ENCODE peak calls at places on chromosome 10, in seven cellular contexts. One of them, this sample, is unnamed.

GRCh38 chr10:84265378-84265777 is 20.5 kb downstream of the RGR start:
- DNase-seq in cardiac muscle cell: no peak
- DNase-seq in heart left ventricle: no peak
- DNase-seq in cardiac fibroblast: no peak
- DNase-seq in Calu3: no peak
- DNase-seq in GM23338: no peak
- DNase-seq in pancreas: no peak
- DNase-seq in this sample: no peak

GRCh38 chr10:24622781-24623301 is 100.8 kb downstream of the ARHGAP21 start:
- DNase-seq in cardiac muscle cell: no peak
- DNase-seq in heart left ventricle: no peak
- DNase-seq in cardiac fibroblast: peak
- DNase-seq in Calu3: no peak
- DNase-seq in GM23338: no peak
- DNase-seq in pancreas: no peak
- DNase-seq in this sample: no peak

GRCh38 chr10:6928531-6929080 is 348.5 kb upstream of the PRKCQ start:
- DNase-seq in cardiac muscle cell: no peak
- DNase-seq in heart left ventricle: no peak
- DNase-seq in cardiac fibroblast: no peak
- DNase-seq in Calu3: no peak
- DNase-seq in GM23338: peak
- DNase-seq in pancreas: no peak
- DNase-seq in this sample: no peak

GRCh38 chr10:29804025-29804852 is 169.5 kb upstream of the SVIL start:
- DNase-seq in cardiac muscle cell: no peak
- DNase-seq in heart left ventricle: no peak
- DNase-seq in cardiac fibroblast: peak
- DNase-seq in Calu3: peak
- DNase-seq in GM23338: no peak
- DNase-seq in pancreas: no peak
- DNase-seq in this sample: no peak

GRCh38 chr10:122034149-122034756 is 45.3 kb downstream of the TACC2 start:
- DNase-seq in cardiac muscle cell: no peak
- DNase-seq in heart left ventricle: no peak
- DNase-seq in cardiac fibroblast: no peak
- DNase-seq in Calu3: no peak
- DNase-seq in GM23338: no peak
- DNase-seq in pancreas: no peak
- DNase-seq in this sample: no peak

GRCh38 chr10:11810313-11810766 is 12.8 kb upstream of the PROSER2 start:
- DNase-seq in cardiac muscle cell: no peak
- DNase-seq in heart left ventricle: no peak
- DNase-seq in cardiac fibroblast: peak
- DNase-seq in Calu3: peak
- DNase-seq in GM23338: no peak
- DNase-seq in pancreas: no peak
- DNase-seq in this sample: no peak

GRCh38 chr10:47372726-47373125 is 11.4 kb downstream of the ZNF488 start:
- DNase-seq in cardiac muscle cell: no peak
- DNase-seq in heart left ventricle: no peak
- DNase-seq in cardiac fibroblast: no peak
- DNase-seq in Calu3: no peak
- DNase-seq in GM23338: no peak
- DNase-seq in pancreas: peak
- DNase-seq in this sample: peak

GRCh38 chr10:44293842-44294241 is 91.1 kb downstream of the CXCL12 start:
- DNase-seq in cardiac muscle cell: no peak
- DNase-seq in heart left ventricle: no peak
- DNase-seq in cardiac fibroblast: peak
- DNase-seq in Calu3: no peak
- DNase-seq in GM23338: no peak
- DNase-seq in pancreas: no peak
- DNase-seq in this sample: no peak

GRCh38 chr10:110409926-110410325 is 87.8 kb upstream of the DUSP5 start:
- DNase-seq in cardiac muscle cell: no peak
- DNase-seq in heart left ventricle: no peak
- DNase-seq in cardiac fibroblast: no peak
- DNase-seq in Calu3: no peak
- DNase-seq in GM23338: no peak
- DNase-seq in pancreas: no peak
- DNase-seq in this sample: no peak

GRCh38 chr10:14371616-14372015 is 40.9 kb upstream of the FRMD4A start:
- DNase-seq in cardiac muscle cell: no peak
- DNase-seq in heart left ventricle: no peak
- DNase-seq in cardiac fibroblast: no peak
- DNase-seq in Calu3: no peak
- DNase-seq in GM23338: no peak
- DNase-seq in pancreas: no peak
- DNase-seq in this sample: no peak

GRCh38 chr10:14369881-14370280 is 39.2 kb upstream of the FRMD4A start:
- DNase-seq in cardiac muscle cell: no peak
- DNase-seq in heart left ventricle: no peak
- DNase-seq in cardiac fibroblast: no peak
- DNase-seq in Calu3: no peak
- DNase-seq in GM23338: no peak
- DNase-seq in pancreas: no peak
- DNase-seq in this sample: no peak

GRCh38 chr10:14377591-14377990 is 46.9 kb upstream of the FRMD4A start:
- DNase-seq in cardiac muscle cell: no peak
- DNase-seq in heart left ventricle: no peak
- DNase-seq in cardiac fibroblast: no peak
- DNase-seq in Calu3: no peak
- DNase-seq in GM23338: no peak
- DNase-seq in pancreas: no peak
- DNase-seq in this sample: no peak

GRCh38 chr10:14374745-14375445 is 44.2 kb upstream of the FRMD4A start:
- DNase-seq in cardiac muscle cell: no peak
- DNase-seq in heart left ventricle: no peak
- DNase-seq in cardiac fibroblast: peak
- DNase-seq in Calu3: no peak
- DNase-seq in GM23338: no peak
- DNase-seq in pancreas: no peak
- DNase-seq in this sample: no peak

GRCh38 chr10:14372616-14373015 is 41.9 kb upstream of the FRMD4A start:
- DNase-seq in cardiac muscle cell: no peak
- DNase-seq in heart left ventricle: no peak
- DNase-seq in cardiac fibroblast: no peak
- DNase-seq in Calu3: no peak
- DNase-seq in GM23338: no peak
- DNase-seq in pancreas: no peak
- DNase-seq in this sample: no peak
- TF ChIP-seq CTCF in cardiac muscle cell: no peak
- TF ChIP-seq CTCF in heart left ventricle: no peak
- TF ChIP-seq CTCF in cardiac fibroblast: no peak
- TF ChIP-seq CTCF in Calu3: no peak
- TF ChIP-seq CTCF in GM23338: no peak
- TF ChIP-seq CTCF in pancreas: no peak
- TF ChIP-seq CTCF in this sample: no peak

GRCh38 chr10:8079126-8079525 is 24.6 kb downstream of the GATA3 start:
- DNase-seq in cardiac muscle cell: no peak
- DNase-seq in heart left ventricle: no peak
- DNase-seq in cardiac fibroblast: no peak
- DNase-seq in Calu3: no peak
- DNase-seq in GM23338: no peak
- DNase-seq in pancreas: no peak
- DNase-seq in this sample: no peak
- TF ChIP-seq CTCF in cardiac muscle cell: no peak
- TF ChIP-seq CTCF in heart left ventricle: no peak
- TF ChIP-seq CTCF in cardiac fibroblast: no peak
- TF ChIP-seq CTCF in Calu3: no peak
- TF ChIP-seq CTCF in GM23338: no peak
- TF ChIP-seq CTCF in pancreas: no peak
- TF ChIP-seq CTCF in this sample: no peak

GRCh38 chr10:63767512-63767911 is 246.3 kb downstream of the REEP3 start:
- DNase-seq in cardiac muscle cell: no peak
- DNase-seq in heart left ventricle: no peak
- DNase-seq in cardiac fibroblast: peak
- DNase-seq in Calu3: no peak
- DNase-seq in GM23338: peak
- DNase-seq in pancreas: no peak
- DNase-seq in this sample: no peak
- TF ChIP-seq CTCF in cardiac muscle cell: peak
- TF ChIP-seq CTCF in heart left ventricle: peak
- TF ChIP-seq CTCF in cardiac fibroblast: peak
- TF ChIP-seq CTCF in Calu3: peak
- TF ChIP-seq CTCF in GM23338: peak
- TF ChIP-seq CTCF in pancreas: no peak
- TF ChIP-seq CTCF in this sample: peak

DNA sequence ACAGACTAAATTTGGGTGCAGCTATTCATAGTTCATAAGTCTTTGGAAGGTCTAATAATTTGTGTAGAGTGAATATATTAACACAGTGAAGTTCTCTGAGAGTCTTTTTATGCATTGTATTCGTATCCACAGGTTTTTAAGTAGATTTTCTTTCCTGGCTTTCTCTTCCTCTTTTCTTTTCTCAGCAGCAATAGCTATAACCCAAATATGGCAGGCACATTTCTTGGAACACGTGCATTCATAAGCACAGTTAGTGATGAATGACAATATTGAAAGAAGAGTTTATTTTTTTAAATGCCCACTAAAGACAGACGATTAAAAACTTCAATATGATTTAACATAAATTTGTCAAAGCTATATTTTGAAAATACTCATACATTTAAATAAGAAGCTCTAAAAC is 220.5 kb upstream of the MBL2 start:
- DNase-seq in cardiac muscle cell: no peak
- DNase-seq in heart left ventricle: no peak
- DNase-seq in cardiac fibroblast: no peak
- DNase-seq in Calu3: no peak
- DNase-seq in GM23338: no peak
- DNase-seq in pancreas: no peak
- DNase-seq in this sample: no peak
- TF ChIP-seq CTCF in cardiac muscle cell: no peak
- TF ChIP-seq CTCF in heart left ventricle: no peak
- TF ChIP-seq CTCF in cardiac fibroblast: no peak
- TF ChIP-seq CTCF in Calu3: no peak
- TF ChIP-seq CTCF in GM23338: no peak
- TF ChIP-seq CTCF in pancreas: no peak
- TF ChIP-seq CTCF in this sample: no peak

GRCh38 chr10:421170-421569 is 268.3 kb downstream of the DIP2C start:
- DNase-seq in cardiac muscle cell: no peak
- DNase-seq in heart left ventricle: no peak
- DNase-seq in cardiac fibroblast: no peak
- DNase-seq in Calu3: no peak
- DNase-seq in GM23338: no peak
- DNase-seq in pancreas: no peak
- DNase-seq in this sample: no peak
- TF ChIP-seq CTCF in cardiac muscle cell: no peak
- TF ChIP-seq CTCF in heart left ventricle: no peak
- TF ChIP-seq CTCF in cardiac fibroblast: no peak
- TF ChIP-seq CTCF in Calu3: no peak
- TF ChIP-seq CTCF in GM23338: no peak
- TF ChIP-seq CTCF in pancreas: no peak
- TF ChIP-seq CTCF in this sample: no peak

GRCh38 chr10:125001313-125002043 is 59.6 kb downstream of the ZRANB1 start:
- DNase-seq in cardiac muscle cell: no peak
- DNase-seq in heart left ventricle: peak
- DNase-seq in cardiac fibroblast: no peak
- DNase-seq in Calu3: no peak
- DNase-seq in GM23338: no peak
- DNase-seq in pancreas: peak
- DNase-seq in this sample: peak
- TF ChIP-seq CTCF in cardiac muscle cell: no peak
- TF ChIP-seq CTCF in heart left ventricle: no peak
- TF ChIP-seq CTCF in cardiac fibroblast: no peak
- TF ChIP-seq CTCF in Calu3: no peak
- TF ChIP-seq CTCF in GM23338: no peak
- TF ChIP-seq CTCF in pancreas: no peak
- TF ChIP-seq CTCF in this sample: peak

GRCh38 chr10:128633864-128634541 is 507.8 kb upstream of the MKI67 start:
- DNase-seq in cardiac muscle cell: peak
- DNase-seq in heart left ventricle: no peak
- DNase-seq in cardiac fibroblast: peak
- DNase-seq in Calu3: no peak
- DNase-seq in GM23338: peak
- DNase-seq in pancreas: no peak
- DNase-seq in this sample: no peak
- TF ChIP-seq CTCF in cardiac muscle cell: peak
- TF ChIP-seq CTCF in heart left ventricle: no peak
- TF ChIP-seq CTCF in cardiac fibroblast: no peak
- TF ChIP-seq CTCF in Calu3: no peak
- TF ChIP-seq CTCF in GM23338: peak
- TF ChIP-seq CTCF in pancreas: no peak
- TF ChIP-seq CTCF in this sample: no peak

GRCh38 chr10:17380888-17381287 is 73.5 kb downstream of the ST8SIA6 start:
- DNase-seq in cardiac muscle cell: no peak
- DNase-seq in heart left ventricle: no peak
- DNase-seq in cardiac fibroblast: peak
- DNase-seq in Calu3: no peak
- DNase-seq in GM23338: no peak
- DNase-seq in pancreas: no peak
- DNase-seq in this sample: no peak

GRCh38 chr10:17380016-17380415 is 74.4 kb downstream of the ST8SIA6 start:
- DNase-seq in cardiac muscle cell: no peak
- DNase-seq in heart left ventricle: no peak
- DNase-seq in cardiac fibroblast: no peak
- DNase-seq in Calu3: no peak
- DNase-seq in GM23338: no peak
- DNase-seq in pancreas: no peak
- DNase-seq in this sample: no peak

GRCh38 chr10:17381502-17382142 is 72.8 kb downstream of the ST8SIA6 start:
- DNase-seq in cardiac muscle cell: no peak
- DNase-seq in heart left ventricle: no peak
- DNase-seq in cardiac fibroblast: peak
- DNase-seq in Calu3: no peak
- DNase-seq in GM23338: no peak
- DNase-seq in pancreas: no peak
- DNase-seq in this sample: no peak

GRCh38 chr10:17379151-17379690 is 75.2 kb downstream of the ST8SIA6 start:
- DNase-seq in cardiac muscle cell: no peak
- DNase-seq in heart left ventricle: no peak
- DNase-seq in cardiac fibroblast: no peak
- DNase-seq in Calu3: no peak
- DNase-seq in GM23338: no peak
- DNase-seq in pancreas: no peak
- DNase-seq in this sample: no peak

DNA sequence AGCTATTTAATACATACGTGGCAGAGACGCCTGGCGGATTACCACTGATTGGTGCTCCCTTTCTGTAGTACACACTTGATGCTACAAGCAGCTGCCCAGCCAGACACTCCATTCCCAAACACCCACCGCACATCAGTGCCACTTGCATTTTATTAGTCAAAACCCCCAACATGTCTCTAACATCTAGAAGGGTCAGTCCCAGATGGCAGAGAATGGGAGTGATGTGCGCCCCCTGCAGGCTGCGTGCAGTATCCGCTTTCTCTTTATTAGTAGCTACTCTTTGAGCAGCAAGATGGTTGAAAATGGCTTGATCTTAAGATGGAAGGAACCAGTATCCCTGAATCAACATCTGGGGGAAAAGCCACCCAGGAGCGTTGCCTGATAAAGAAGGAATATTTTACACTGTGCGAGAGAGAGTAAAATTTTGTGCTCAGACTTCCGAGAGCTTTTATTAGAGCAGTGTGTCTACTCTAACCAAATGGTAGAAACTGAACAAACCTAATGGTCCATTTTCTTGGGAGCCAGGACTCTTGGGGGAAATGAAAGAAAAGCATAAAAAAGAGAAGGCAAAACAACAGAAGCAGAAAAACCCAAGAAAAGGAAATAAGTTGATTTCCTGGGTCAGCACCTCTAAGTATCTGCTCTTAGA is 78.3 kb downstream of the ST8SIA6 start:
- DNase-seq in cardiac muscle cell: peak
- DNase-seq in heart left ventricle: no peak
- DNase-seq in cardiac fibroblast: peak
- DNase-seq in Calu3: peak
- DNase-seq in GM23338: peak
- DNase-seq in pancreas: no peak
- DNase-seq in this sample: peak
- TF ChIP-seq CTCF in cardiac muscle cell: peak
- TF ChIP-seq CTCF in heart left ventricle: peak
- TF ChIP-seq CTCF in cardiac fibroblast: peak
- TF ChIP-seq CTCF in Calu3: peak
- TF ChIP-seq CTCF in GM23338: peak
- TF ChIP-seq CTCF in pancreas: no peak
- TF ChIP-seq CTCF in this sample: peak